ENCODE peak calls at places on chromosomes 16 and 17, in seven cellular contexts. H, Q, L, T, E, X and F are unnamed samples.

GRCh38 chr17:45847101-45847500 is 2.4 kb downstream of the SPPL2C start:
- DNase-seq in H (no peak), Q (no peak), L (no peak), T (no peak), E (no peak), X (no peak), F (no peak)

GRCh38 chr16:50209548-50210265 is 56.6 kb downstream of the TENT4B start:
- DNase-seq in H (no peak), Q (peak; percentile 41), L (no peak), T (no peak), E (peak; percentile 22), X (no peak), F (no peak)

GRCh38 chr16:17368951-17369350 is 101.8 kb downstream of the XYLT1 start:
- DNase-seq in H (no peak), Q (no peak), L (no peak), T (no peak), E (no peak), X (no peak), F (no peak)

GRCh38 chr16:16956376-16956775 is 514.4 kb downstream of the XYLT1 start:
- DNase-seq in H (no peak), Q (no peak), L (no peak), T (no peak), E (no peak), X (no peak), F (no peak)

GRCh38 chr17:79543566-79543965 is 67.3 kb downstream of the RBFOX3 start:
- DNase-seq in H (no peak), Q (no peak), L (no peak), T (no peak), E (no peak), X (no peak), F (no peak)

GRCh38 chr17:40813804-40814203 is 8.6 kb downstream of the KRT10 start:
- DNase-seq in H (no peak), Q (no peak), L (no peak), T (no peak), E (no peak), X (no peak), F (no peak)

GRCh38 chr16:25372716-25373115 is 115.1 kb upstream of the ZKSCAN2 start:
- DNase-seq in H (no peak), Q (no peak), L (no peak), T (no peak), E (peak; percentile 17), X (no peak), F (no peak)

GRCh38 chr16:10871157-10871991 is 5.6 kb upstream of the CIITA start:
- DNase-seq in H (no peak), Q (no peak), L (no peak), T (peak; percentile 56), E (no peak), X (no peak), F (no peak)

GRCh38 chr17:37802712-37803416 is 58.0 kb upstream of the HNF1B start:
- DNase-seq in H (no peak), Q (no peak), L (no peak), T (no peak), E (no peak), X (no peak), F (no peak)

GRCh38 chr16:13919330-13919682 is 648 bp upstream of the ERCC4 start:
- DNase-seq in H (no peak), Q (peak; percentile 56), L (no peak), T (no peak), E (peak; percentile 47), X (no peak), F (no peak)

GRCh38 chr17:36979585-36979941 is 30.8 kb downstream of the AATF start:
- DNase-seq in H (no peak), Q (no peak), L (no peak), T (no peak), E (no peak), X (no peak), F (no peak)

GRCh38 chr16:71426069-71426879 is 15.6 kb downstream of the TLE7 start:
- DNase-seq in H (peak; percentile 61), Q (peak; percentile 81), L (no peak), T (no peak), E (peak; percentile 95), X (peak; percentile 90), F (no peak)

GRCh38 chr17:50208611-50209061 is 7.2 kb upstream of the COL1A1 start:
- DNase-seq in H (no peak), Q (peak; percentile 13), L (no peak), T (no peak), E (no peak), X (no peak), F (no peak)
- H3K27me3 ChIP-seq in H (peaks cover 21% of the 10 kb centered on the region), Q (no peaks in the 10 kb centered on the region), L (no peaks in the 10 kb centered on the region), T (no peaks in the 10 kb centered on the region), E (peaks cover 7% of the 10 kb centered on the region), X (no peaks in the 10 kb centered on the region), F (no peaks in the 10 kb centered on the region)

GRCh38 chr16:29990033-29990432 is 5.4 kb downstream of the HIRIP3 start:
- DNase-seq in H (no peak), Q (no peak), L (no peak), T (no peak), E (no peak), X (no peak), F (no peak)

GRCh38 chr16:29988346-29989075 is 6.9 kb downstream of the HIRIP3 start:
- DNase-seq in H (no peak), Q (no peak), L (no peak), T (no peak), E (no peak), X (no peak), F (no peak)

GRCh38 chr16:29990883-29991570 is 4.4 kb downstream of the HIRIP3 start:
- DNase-seq in H (no peak), Q (no peak), L (no peak), T (no peak), E (no peak), X (no peak), F (no peak)

GRCh38 chr16:29987371-29988085 is 7.9 kb downstream of the HIRIP3 start:
- DNase-seq in H (no peak), Q (no peak), L (no peak), T (no peak), E (no peak), X (no peak), F (no peak)

DNA sequence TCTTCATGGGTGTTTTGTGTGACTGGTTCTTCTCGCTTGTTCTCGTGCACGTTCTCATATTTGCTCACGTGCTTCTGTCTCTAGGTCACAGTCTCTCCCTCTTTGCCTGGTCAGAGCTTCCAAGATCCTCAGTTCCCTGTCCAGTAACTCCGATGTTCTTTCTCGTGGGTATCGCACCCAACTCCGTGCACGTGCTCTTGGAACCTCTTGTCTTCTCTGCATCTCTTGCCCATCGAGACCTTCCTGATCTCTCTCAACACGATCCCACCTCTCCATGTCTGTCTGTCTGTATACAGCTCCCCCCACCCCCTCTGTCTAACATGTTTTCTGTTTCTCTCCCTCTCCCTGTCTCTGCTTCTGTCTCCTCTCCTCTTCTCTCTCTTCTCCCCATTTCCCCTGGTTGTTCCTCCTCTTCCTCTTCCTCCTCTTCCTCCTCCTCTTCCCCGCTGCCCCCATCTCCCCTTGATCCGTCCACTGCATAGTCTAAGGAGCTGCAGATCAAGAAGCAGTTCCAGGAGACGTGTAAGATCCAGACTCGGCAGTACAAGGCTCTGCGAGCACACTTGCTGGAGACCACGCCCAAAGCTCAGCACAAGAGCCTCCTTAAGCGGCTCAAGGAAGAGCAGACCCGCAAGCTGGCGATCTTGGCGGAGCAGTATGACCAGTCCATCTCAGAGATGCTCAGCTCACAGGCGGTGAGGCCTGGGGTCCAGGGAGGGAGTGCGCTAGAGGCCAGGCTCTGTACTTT is 6.1 kb downstream of the HIRIP3 start:
- DNase-seq in H (no peak), Q (no peak), L (no peak), T (no peak), E (no peak), X (no peak), F (no peak)
- H3K36me3 ChIP-seq in H (peaks cover 83% of the 10 kb centered on the region), Q (no peaks in the 10 kb centered on the region), L (peaks cover 86% of the 10 kb centered on the region), T (peaks cover 93% of the 10 kb centered on the region), E (peaks cover 10% of the 10 kb centered on the region), X (peaks cover 100% of the 10 kb centered on the region), F (peaks cover 3% of the 10 kb centered on the region)

DNA sequence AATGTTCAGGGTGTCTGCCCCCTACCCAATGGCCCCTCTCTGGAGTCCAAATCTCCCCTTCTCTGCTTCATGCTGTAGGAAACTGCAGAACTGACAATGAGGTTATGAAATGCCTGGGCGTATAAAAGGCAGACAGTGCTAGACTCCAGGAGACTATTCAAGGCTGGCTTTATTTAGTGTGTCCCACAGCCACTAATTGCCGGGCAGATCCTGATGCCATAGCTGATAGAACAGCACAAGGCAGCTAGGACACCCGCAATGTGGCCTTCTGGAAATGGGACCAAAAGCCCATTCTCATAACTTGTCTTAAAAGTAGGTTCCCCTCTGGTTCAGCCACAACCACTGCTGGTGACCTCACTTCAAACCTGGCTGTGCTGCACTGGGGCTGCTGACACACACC is 28.5 kb upstream of the CD300E start:
- DNase-seq in H (no peak), Q (no peak), L (no peak), T (no peak), E (no peak), X (no peak), F (no peak)
- H3K27me3 ChIP-seq in H (peaks cover 12% of the 10 kb centered on the region), Q (peaks cover 44% of the 10 kb centered on the region), L (no peaks in the 10 kb centered on the region), T (peaks cover 84% of the 10 kb centered on the region), E (peaks cover 5% of the 10 kb centered on the region), X (peaks cover 3% of the 10 kb centered on the region), F (no peaks in the 10 kb centered on the region)

GRCh38 chr16:88616320-88616719 is 22.1 kb upstream of the IL17C start:
- DNase-seq in H (no peak), Q (peak; percentile 65), L (no peak), T (no peak), E (no peak), X (no peak), F (no peak)

GRCh38 chr16:88613911-88614817 is 24.2 kb upstream of the IL17C start:
- DNase-seq in H (no peak), Q (no peak), L (no peak), T (no peak), E (no peak), X (no peak), F (no peak)

GRCh38 chr16:88616736-88617135 is 21.6 kb upstream of the IL17C start:
- DNase-seq in H (no peak), Q (no peak), L (no peak), T (no peak), E (no peak), X (no peak), F (no peak)

GRCh38 chr16:88613293-88613692 is 25.1 kb upstream of the IL17C start:
- DNase-seq in H (no peak), Q (no peak), L (no peak), T (no peak), E (no peak), X (no peak), F (no peak)

DNA sequence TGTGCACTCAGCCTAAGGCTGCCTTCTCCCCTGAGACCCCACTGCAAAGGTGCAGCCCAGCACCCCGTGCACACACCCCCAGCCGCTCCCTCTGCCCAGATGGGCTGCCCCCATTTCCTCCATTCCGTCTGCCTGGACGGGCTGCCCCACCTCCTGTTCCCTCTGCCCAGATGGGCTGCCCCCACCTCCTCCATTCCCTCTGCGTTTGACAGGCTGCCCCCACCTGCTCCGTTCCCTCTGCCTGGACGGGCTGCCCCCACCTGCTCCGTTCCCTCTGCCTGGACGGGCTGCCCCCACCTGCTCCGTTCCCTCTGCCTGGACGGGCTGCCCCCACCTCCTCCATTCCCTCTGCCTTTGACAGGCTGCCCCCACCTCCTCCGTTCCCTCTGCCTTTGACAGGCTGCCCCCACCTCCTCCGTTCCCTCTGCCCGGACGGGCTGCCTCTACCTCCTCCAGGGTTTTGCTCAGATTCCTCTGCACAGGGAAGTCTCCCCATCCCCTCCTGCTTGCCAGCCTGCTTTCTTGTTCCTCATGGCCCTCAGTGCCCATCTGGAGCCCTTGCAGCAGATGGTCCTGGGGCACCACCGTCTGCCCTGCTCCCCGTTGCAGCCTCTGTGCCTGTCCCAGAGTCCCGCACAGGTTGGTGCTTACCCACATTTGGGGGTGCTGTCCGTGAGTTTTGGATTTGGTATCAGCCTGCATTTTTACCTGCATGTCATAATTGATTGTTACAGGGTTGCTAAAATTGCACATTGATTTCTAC is 23.4 kb upstream of the IL17C start:
- DNase-seq in H (no peak), Q (no peak), L (no peak), T (no peak), E (no peak), X (no peak), F (no peak)
- H3K36me3 ChIP-seq in H (peaks cover 38% of the 10 kb centered on the region), Q (no peaks in the 10 kb centered on the region), L (peaks cover 29% of the 10 kb centered on the region), T (peaks cover 75% of the 10 kb centered on the region), E (peaks cover 5% of the 10 kb centered on the region), X (peaks cover 95% of the 10 kb centered on the region), F (peaks cover 7% of the 10 kb centered on the region)